ENCODE peak calls at places on chromosome 17, in nine cellular contexts. U, B, T, V, I, X, G, Y and H are unnamed samples.

GRCh38 chr17:42653179-42654124 is 5.6 kb upstream of the TUBG2 start:
- DNase-seq in U (no peak), B (peak; percentile 82), T (peak; percentile 73), V (peak; percentile 90), I (peak; percentile 50), X (peak; percentile 72), G (peak; percentile 72), Y (no peak), H (peak; percentile 63)

GRCh38 chr17:57370051-57370581 is 113.8 kb downstream of the MSI2 start:
- DNase-seq in U (no peak), B (peak; percentile 73), T (peak; percentile 82), V (no peak), I (peak; percentile 54), X (no peak), G (no peak), Y (no peak), H (peak; percentile 62)

GRCh38 chr17:43368740-43369506 is 29.9 kb upstream of the ARL4D start:
- DNase-seq in U (peak; percentile 93), B (peak; percentile 85), T (peak; percentile 78), V (peak; percentile 97), I (peak; percentile 75), X (peak; percentile 88), G (peak; percentile 84), Y (peak; percentile 90), H (peak; percentile 80)

GRCh38 chr17:66508896-66509843 is 206.8 kb downstream of the PRKCA start:
- DNase-seq in U (no peak), B (peak; percentile 88), T (peak; percentile 90), V (no peak), I (peak; percentile 52), X (peak; percentile 34), G (no peak), Y (peak; percentile 51), H (peak; percentile 61)

GRCh38 chr17:43021739-43022512 is at the start of gene VAT1:
- DNase-seq in U (peak; percentile 94), B (peak; percentile 70), T (peak; percentile 63), V (peak; percentile 97), I (peak; percentile 46), X (peak; percentile 85), G (peak; percentile 86), Y (peak; percentile 89), H (peak; percentile 94)

GRCh38 chr17:10737168-10737622 is 7.4 kb upstream of the TMEM220 start:
- DNase-seq in U (no peak), B (peak; percentile 58), T (peak; percentile 37), V (peak; percentile 92), I (peak; percentile 47), X (no peak), G (peak; percentile 32), Y (peak; percentile 77), H (peak; percentile 80)

GRCh38 chr17:82317394-82318168 is at the start of gene CD7:
- DNase-seq in U (peak; percentile 87), B (no peak), T (no peak), V (no peak), I (no peak), X (no peak), G (no peak), Y (no peak), H (no peak)

GRCh38 chr17:75241996-75242460 is 19.4 kb downstream of the GGA3 start:
- DNase-seq in U (no peak), B (peak; percentile 62), T (peak; percentile 59), V (no peak), I (no peak), X (peak; percentile 65), G (no peak), Y (no peak), H (peak; percentile 47)

GRCh38 chr17:78105101-78105500 is 23.5 kb downstream of the TMC6 start:
- DNase-seq in U (no peak), B (no peak), T (no peak), V (no peak), I (no peak), X (peak; percentile 27), G (no peak), Y (no peak), H (no peak)

GRCh38 chr17:31248986-31249385 is 48.1 kb downstream of the OMG start:
- DNase-seq in U (no peak), B (peak; percentile 74), T (peak; percentile 90), V (no peak), I (peak; percentile 31), X (no peak), G (no peak), Y (no peak), H (peak; percentile 38)

GRCh38 chr17:31627960-31628359 is 231.1 kb downstream of the COPRS start:
- DNase-seq in U (no peak), B (peak; percentile 71), T (peak; percentile 92), V (no peak), I (peak; percentile 66), X (no peak), G (no peak), Y (no peak), H (peak; percentile 76)

GRCh38 chr17:76272541-76273434 is 7.6 kb downstream of the UBALD2 start:
- DNase-seq in U (peak; percentile 84), B (no peak), T (no peak), V (no peak), I (no peak), X (peak; percentile 39), G (no peak), Y (peak; percentile 49), H (no peak)

GRCh38 chr17:67256075-67256732 is 11.2 kb upstream of the HELZ start:
- DNase-seq in U (no peak), B (no peak), T (no peak), V (no peak), I (no peak), X (no peak), G (no peak), Y (no peak), H (no peak)

DNA sequence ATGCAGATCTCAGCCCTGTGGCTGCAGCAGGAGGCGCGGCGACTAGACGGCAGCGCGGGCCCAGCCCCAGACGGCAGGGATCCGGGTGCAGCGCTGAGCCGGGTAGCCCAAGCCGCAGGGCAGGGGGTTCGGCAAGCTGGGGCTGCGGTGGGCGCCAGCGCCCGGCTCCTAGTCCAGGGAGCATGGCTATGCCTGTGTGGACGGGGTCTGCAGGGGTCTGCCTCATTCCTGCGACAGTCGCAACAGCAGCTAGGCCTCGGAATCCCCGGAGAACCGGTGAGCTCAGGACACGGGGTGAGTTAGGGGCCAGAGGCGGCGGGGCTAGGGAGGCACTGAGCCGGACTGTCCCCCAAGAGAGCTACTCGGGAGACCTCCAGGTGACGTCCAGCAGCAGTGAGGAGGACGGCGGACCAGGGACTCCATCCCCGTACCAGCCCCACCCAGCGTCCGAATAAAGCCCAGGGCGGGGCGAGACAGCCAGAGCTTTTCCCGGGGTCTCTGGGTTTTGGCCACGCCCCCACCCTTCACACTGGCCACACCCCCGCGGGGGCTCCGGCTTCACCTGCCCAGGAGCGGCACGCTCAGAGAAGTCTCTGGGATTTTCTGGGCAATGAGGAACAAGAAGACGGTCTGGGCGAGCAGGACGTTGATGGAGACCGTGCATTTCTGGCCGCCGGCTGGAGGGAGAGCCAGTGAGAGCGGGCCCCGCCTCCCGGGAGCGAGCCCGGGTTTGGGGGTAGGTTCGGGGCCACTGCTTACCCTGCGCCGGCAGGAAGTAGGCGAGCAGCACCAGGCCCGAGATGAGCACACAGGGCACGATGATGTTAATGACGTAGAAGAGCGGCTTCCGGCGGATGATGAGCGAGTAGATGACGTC is 1.1 kb downstream of the C17orf107 start:
- DNase-seq in U (peak; percentile 91), B (no peak), T (peak; percentile 21), V (peak; percentile 97), I (no peak), X (no peak), G (no peak), Y (peak; percentile 71), H (no peak)
- H3K4me3 ChIP-seq in U (peak overlapping the region; percentile 50), B (peak overlapping the region; percentile 69), T (no peak overlapping the region), V (no peak overlapping the region), I (peak overlapping the region; percentile 57), X (peak overlapping the region; percentile 53), G (peak overlapping the region; percentile 67), Y (peak overlapping the region; percentile 67), H (peak overlapping the region; percentile 42)

GRCh38 chr17:55296699-55297098 is 31.9 kb downstream of the HLF start:
- DNase-seq in U (no peak), B (no peak), T (no peak), V (no peak), I (no peak), X (no peak), G (no peak), Y (no peak), H (no peak)
- TF ChIP-seq CTCF in U (no peak), B (no peak), T (no peak), V (no peak), I (no peak), X (no peak), G (no peak), Y (no peak), H (no peak)

DNA sequence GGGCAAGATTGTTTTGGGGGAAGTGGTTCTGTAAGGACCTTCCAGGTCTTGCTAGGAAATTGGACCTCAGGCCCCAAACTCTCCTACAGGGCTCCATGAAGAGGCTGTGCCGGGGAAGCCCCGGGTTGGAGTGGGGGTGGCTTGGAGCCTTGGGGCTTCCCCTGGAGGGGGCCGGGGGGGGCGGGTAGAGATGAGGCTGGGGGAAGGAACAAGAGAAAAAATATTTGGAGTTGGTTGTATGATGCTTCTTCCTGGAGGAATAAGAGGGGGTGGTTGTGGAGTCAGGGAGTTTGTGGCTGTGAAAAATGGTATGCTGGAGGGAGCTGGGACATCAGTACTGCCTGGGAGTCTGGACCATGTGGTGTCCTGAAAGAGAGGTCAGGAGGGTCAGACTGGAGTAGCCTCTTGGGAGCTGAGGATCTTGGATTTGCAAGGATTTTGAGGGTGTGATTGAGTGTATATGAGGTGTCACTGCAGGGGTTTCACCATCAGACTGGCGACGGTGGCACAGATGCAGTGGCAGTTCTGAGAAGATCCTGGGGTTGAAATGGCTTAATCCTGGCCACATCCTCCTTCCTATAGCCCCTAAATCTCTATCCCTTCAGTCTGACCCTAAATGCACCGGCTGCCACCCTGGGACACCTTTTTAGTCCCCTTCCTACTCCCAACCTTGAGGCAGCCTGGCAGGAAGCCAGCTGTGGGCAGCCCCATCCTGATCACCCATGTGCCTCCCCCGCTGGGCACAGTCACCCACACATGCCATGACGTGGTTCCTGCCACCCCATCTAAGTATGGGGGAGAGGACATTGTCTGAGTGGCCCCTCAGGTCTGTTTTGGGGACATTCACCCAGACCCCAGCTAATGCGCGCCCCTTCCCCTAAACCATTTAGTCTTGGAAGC is 10.9 kb downstream of the RARA start:
- DNase-seq in U (peak; percentile 93), B (peak; percentile 38), T (no peak), V (no peak), I (no peak), X (peak; percentile 55), G (peak; percentile 53), Y (peak; percentile 77), H (peak; percentile 36)
- H3K4me3 ChIP-seq in U (peak overlapping the region; percentile 89), B (peak overlapping the region; percentile 93), T (peak overlapping the region; percentile 87), V (no peak overlapping the region), I (peak overlapping the region; percentile 89), X (peak overlapping the region; percentile 81), G (peak overlapping the region; percentile 78), Y (peak overlapping the region; percentile 99), H (peak overlapping the region; percentile 91)

DNA sequence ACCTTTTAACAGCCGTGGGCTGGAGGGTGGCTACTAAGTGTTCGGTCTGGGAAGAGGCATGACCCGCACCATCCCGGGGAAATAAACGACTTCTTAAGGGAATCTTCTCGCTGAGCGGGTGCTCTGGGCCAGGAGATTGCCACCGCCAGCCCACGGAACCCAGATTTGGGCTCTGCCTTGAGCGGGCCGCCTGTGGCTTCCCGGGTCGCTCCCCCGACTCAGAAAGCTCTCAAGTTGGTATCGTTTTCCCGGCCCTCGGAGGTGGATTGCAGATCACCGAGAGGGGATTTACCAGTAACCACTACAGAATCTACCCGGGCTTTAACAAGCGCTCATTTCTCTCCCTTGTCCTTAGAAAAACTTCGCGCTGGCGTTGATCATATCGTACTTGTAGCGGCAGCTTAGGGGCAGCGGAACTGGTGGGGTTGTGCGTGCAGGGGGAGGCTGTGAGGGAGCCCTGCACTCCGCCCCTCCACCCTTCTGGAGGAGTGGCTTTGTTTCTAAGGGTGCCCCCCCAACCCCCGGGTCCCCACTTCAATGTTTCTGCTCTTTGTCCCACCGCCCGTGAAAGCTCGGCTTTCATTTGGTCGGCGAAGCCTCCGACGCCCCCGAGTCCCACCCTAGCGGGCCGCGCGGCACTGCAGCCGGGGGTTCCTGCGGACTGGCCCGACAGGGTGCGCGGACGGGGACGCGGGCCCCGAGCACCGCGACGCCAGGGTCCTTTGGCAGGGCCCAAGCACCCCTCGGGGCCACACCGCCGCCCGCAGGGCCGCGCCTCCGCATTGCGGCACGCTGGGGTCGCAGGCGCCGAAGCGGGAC is 3.6 kb upstream of the CBX4 start:
- DNase-seq in U (no peak), B (no peak), T (no peak), V (peak; percentile 76), I (no peak), X (no peak), G (no peak), Y (no peak), H (no peak)
- TF ChIP-seq CTCF in U (no peak), B (no peak), T (no peak), V (peak; percentile 55), I (peak; percentile 30), X (no peak), G (no peak), Y (peak; percentile 10), H (no peak)